ENCODE peak calls at places on chromosomes 6 and 20, in five cellular contexts. E, L, T, S and G are unnamed samples.

GRCh38 chr20:42775037-42775436 is 414.7 kb downstream of the PTPRT start:
- DNase-seq in S (no peak), T (no peak), L (no peak), E (no peak), G (no peak)

GRCh38 chr20:58471161-58471834 is 43.9 kb downstream of the APCDD1L start:
- DNase-seq in L (no peak), S (peak), E (peak), T (no peak), G (no peak)

GRCh38 chr20:19658137-19658536 is 99.9 kb upstream of the RIN2 start:
- DNase-seq in E (peak), L (no peak), S (no peak), T (no peak), G (no peak)

GRCh38 chr6:91710356-91710755 is 1123.5 kb upstream of the MAP3K7 start:
- DNase-seq in E (no peak), L (no peak), T (no peak), S (no peak), G (no peak)

GRCh38 chr6:47080083-47080596 is 38.0 kb upstream of the ADGRF1 start:
- DNase-seq in T (no peak), S (no peak), L (no peak), E (no peak), G (no peak)

GRCh38 chr20:24786646-24787045 is 162.4 kb upstream of the CST7 start:
- DNase-seq in T (no peak), L (no peak), S (no peak), E (no peak), G (no peak)

GRCh38 chr6:23003671-23004598 is 434.6 kb downstream of the HDGFL1 start:
- DNase-seq in E (no peak), T (no peak), L (no peak), S (peak), G (no peak)

GRCh38 chr6:124633655-124634054 is 328.6 kb upstream of the RNF217 start:
- DNase-seq in S (no peak), T (no peak), E (no peak), L (no peak), G (no peak)

GRCh38 chr20:47701612-47702011 is 83.7 kb downstream of the SULF2 start:
- DNase-seq in T (no peak), E (no peak), L (no peak), S (no peak), G (no peak)

GRCh38 chr6:149863596-149863845 is 638 bp downstream of the LRP11 start:
- DNase-seq in E (no peak), T (no peak), L (no peak), S (no peak), G (no peak)

GRCh38 chr6:71199796-71200195 is 88.8 kb upstream of the OGFRL1 start:
- DNase-seq in S (no peak), L (no peak), T (no peak), E (no peak), G (no peak)

GRCh38 chr6:16562498-16562897 is 198.8 kb downstream of the ATXN1 start:
- DNase-seq in L (no peak), E (no peak), T (no peak), S (peak), G (no peak)

GRCh38 chr6:150373260-150373701 is 4.5 kb downstream of the IYD start:
- DNase-seq in L (no peak), T (no peak), E (no peak), S (no peak), G (no peak)

GRCh38 chr6:97198181-97198580 is 84.8 kb downstream of the MMS22L start:
- DNase-seq in L (no peak), E (no peak), T (no peak), S (peak), G (no peak)

GRCh38 chr20:25247100-25247665 is 702 bp upstream of the PYGB start:
- DNase-seq in S (peak), L (peak), T (no peak), E (peak), G (no peak)

GRCh38 chr6:112881027-112881426 is 533.9 kb downstream of the RFPL4B start:
- DNase-seq in L (no peak), E (no peak), S (peak), T (no peak), G (no peak)

GRCh38 chr20:8812818-8813217 is 256.1 kb upstream of the PLCB4 start:
- DNase-seq in L (no peak), T (no peak), S (no peak), E (no peak), G (no peak)

GRCh38 chr6:17220511-17220910 is 60.6 kb upstream of the RBM24 start:
- DNase-seq in T (no peak), E (no peak), S (no peak), L (no peak), G (no peak)

GRCh38 chr20:38782275-38782674 is 23.2 kb upstream of the PPP1R16B start:
- DNase-seq in S (no peak), L (no peak), T (no peak), E (no peak), G (no peak)

GRCh38 chr6:111469543-111469942 is 13.5 kb downstream of the REV3L start:
- DNase-seq in S (no peak), T (no peak), L (no peak), E (no peak), G (no peak)

GRCh38 chr6:48280035-48280434 is 169.0 kb upstream of the PTCHD4 start:
- DNase-seq in E (no peak), S (no peak), T (no peak), L (no peak), G (no peak)

GRCh38 chr6:57123111-57123510 is 33.1 kb downstream of the ZNF451 start:
- DNase-seq in L (no peak), E (no peak), T (no peak), S (no peak), G (no peak)

GRCh38 chr20:20561841-20562240 is 150.6 kb downstream of the RALGAPA2 start:
- DNase-seq in E (no peak), S (no peak), L (no peak), T (no peak), G (no peak)

GRCh38 chr20:5656136-5656535 is 94.1 kb upstream of the SHLD1 start:
- DNase-seq in S (no peak), L (no peak), T (no peak), E (no peak), G (no peak)

GRCh38 chr20:58718121-58718563 is 25.5 kb downstream of the NPEPL1 start:
- DNase-seq in E (no peak), L (peak), T (no peak), S (no peak), G (no peak)

GRCh38 chr20:60001027-60001567 is 42.9 kb downstream of the CDH26 start:
- DNase-seq in L (no peak), S (peak), E (peak), T (no peak), G (no peak)

GRCh38 chr6:165588515-165588914 is 74.5 kb downstream of the PDE10A start:
- DNase-seq in L (no peak), S (no peak), T (no peak), E (no peak), G (no peak)

GRCh38 chr20:33570743-33571142 is 80.8 kb downstream of the CBFA2T2 start:
- DNase-seq in L (no peak), T (no peak), E (no peak), S (no peak), G (no peak)

GRCh38 chr6:56096946-56097345 is 150.4 kb downstream of the COL21A1 start:
- DNase-seq in L (no peak), S (no peak), T (no peak), E (no peak), G (no peak)

GRCh38 chr20:23325107-23325506 is 25.5 kb upstream of the NXT1 start:
- DNase-seq in E (no peak), S (no peak), T (no peak), L (no peak), G (no peak)

GRCh38 chr6:7726416-7727149 is 684 bp downstream of the BMP6 start:
- DNase-seq in L (peak), E (no peak), T (no peak), S (no peak), G (no peak)

GRCh38 chr20:62876441-62876825 is 14.8 kb upstream of the TCFL5 start:
- DNase-seq in L (no peak), T (no peak), E (no peak), S (no peak), G (no peak)

GRCh38 chr20:59403962-59404314 is 103.5 kb downstream of the EDN3 start:
- DNase-seq in S (no peak), L (no peak), E (no peak), T (no peak), G (no peak)

GRCh38 chr6:158211273-158212055 is 43.3 kb downstream of the GTF2H5 start:
- DNase-seq in L (no peak), S (peak), E (no peak), T (no peak), G (no peak)

GRCh38 chr20:63734946-63735858 is 1.3 kb upstream of the LIME1 start:
- DNase-seq in E (no peak), T (no peak), S (no peak), L (no peak), G (no peak)

GRCh38 chr6:7165002-7165735 is 57.4 kb downstream of the RREB1 start:
- DNase-seq in L (no peak), S (peak), E (peak), T (no peak), G (no peak)

GRCh38 chr20:49543071-49543857 is 24.7 kb downstream of the PTGIS start:
- DNase-seq in L (no peak), T (no peak), E (no peak), S (no peak), G (no peak)

GRCh38 chr20:49544535-49544934 is 23.4 kb downstream of the PTGIS start:
- DNase-seq in T (no peak), S (no peak), L (no peak), E (no peak), G (no peak)

GRCh38 chr20:49548371-49548947 is 19.5 kb downstream of the PTGIS start:
- DNase-seq in E (no peak), S (no peak), L (no peak), T (no peak), G (no peak)

GRCh38 chr20:49543858-49544437 is 24.0 kb downstream of the PTGIS start:
- DNase-seq in E (no peak), S (no peak), T (no peak), L (no peak), G (no peak)

DNA sequence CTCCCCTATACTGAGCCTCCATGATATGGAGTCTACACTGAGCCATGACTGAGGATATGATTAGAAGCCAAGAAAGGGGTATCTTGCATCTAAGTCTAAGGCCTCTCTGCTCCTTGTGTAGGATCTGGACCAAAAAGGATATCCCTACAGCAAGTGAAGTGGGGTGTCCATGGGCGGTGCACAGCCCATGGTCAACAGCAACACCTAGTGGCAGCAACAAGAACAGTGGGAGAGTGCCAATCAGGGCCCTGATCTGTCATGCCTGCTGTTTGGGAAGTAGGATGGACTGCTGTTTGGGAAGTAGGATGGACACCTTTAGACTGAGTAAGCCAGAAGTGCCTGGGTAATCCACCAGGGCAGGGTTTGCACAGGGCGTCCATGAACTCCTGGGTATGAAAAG is 22.4 kb downstream of the PTGIS start:
- DNase-seq in L (no peak), S (no peak), T (no peak), E (no peak), G (no peak)
- TF ChIP-seq CTCF in L (no peak), S (no peak), T (no peak), E (no peak), G (no peak)

GRCh38 chr6:148829415-148830101 is 82.7 kb downstream of the UST start:
- DNase-seq in T (no peak), S (peak), L (no peak), E (no peak), G (no peak)
- H3K4me3 ChIP-seq in T (no peak), S (no peak), L (no peak), E (no peak), G (no peak)

DNA sequence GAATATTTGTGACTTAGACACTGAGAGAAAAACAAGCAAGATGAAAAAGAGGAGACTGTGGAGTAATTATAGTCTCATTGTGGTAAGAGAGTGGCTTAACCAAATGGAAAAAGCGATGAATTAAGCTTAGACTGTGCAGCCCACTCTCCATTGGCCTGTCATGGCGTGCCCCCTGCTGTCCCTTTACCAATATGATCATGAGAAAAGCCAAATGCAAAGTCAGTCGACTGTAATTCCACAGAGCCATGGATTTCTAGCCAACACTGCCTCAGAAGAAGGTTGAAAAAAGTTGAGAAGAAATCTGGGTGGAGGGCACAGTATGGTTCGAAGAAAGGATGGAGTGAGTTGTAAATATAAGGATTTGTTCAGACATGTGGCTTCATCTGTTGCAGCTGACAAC is 251.3 kb downstream of the DOK5 start:
- DNase-seq in S (no peak), T (no peak), E (peak), L (no peak), G (no peak)
- TF ChIP-seq CTCF in S (no peak), T (no peak), E (no peak), L (no peak), G (peak)

GRCh38 chr6:148747145-148747492 is 289 bp downstream of the UST start:
- DNase-seq in E (peak), S (peak), L (peak), T (peak), G (no peak)
- H3K4me3 ChIP-seq in E (peak), S (peak), L (peak), T (peak), G (peak)

GRCh38 chr20:34753706-34754461 is 49.7 kb downstream of the TP53INP2 start:
- DNase-seq in E (no peak), S (peak), T (no peak), L (no peak), G (no peak)
- TF ChIP-seq CTCF in E (no peak), S (no peak), T (no peak), L (no peak), G (no peak)

GRCh38 chr6:159878341-159878740 is 12.4 kb upstream of the MAS1 start:
- DNase-seq in S (no peak), E (no peak), L (no peak), T (no peak), G (no peak)

GRCh38 chr6:159875194-159875593 is 15.6 kb upstream of the MAS1 start:
- DNase-seq in S (no peak), E (no peak), L (no peak), T (no peak), G (no peak)

GRCh38 chr6:159880412-159880811 is 10.4 kb upstream of the MAS1 start:
- DNase-seq in S (no peak), L (no peak), T (no peak), E (no peak), G (no peak)

GRCh38 chr6:159877256-159877808 is 13.5 kb upstream of the MAS1 start:
- DNase-seq in S (no peak), L (no peak), E (no peak), T (no peak), G (no peak)

DNA sequence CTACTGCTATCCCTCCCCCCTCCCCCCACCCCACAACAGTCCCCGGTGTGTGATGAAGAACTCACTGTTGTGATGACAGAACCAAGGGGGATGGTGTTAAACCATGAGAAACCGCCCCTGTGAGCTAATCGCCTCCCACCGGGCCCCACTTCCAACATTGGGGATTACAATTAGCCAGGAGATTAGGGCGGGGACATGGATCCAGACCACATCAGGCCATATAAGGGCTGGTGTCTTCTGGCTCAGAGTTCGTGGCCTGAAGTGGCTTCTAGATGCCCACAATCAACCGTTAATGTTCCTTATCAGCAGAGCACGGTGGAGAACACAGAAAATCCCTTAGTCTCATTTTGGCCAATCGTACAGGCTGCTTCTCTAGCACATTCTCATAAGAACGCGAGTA is 11.0 kb upstream of the MAS1 start:
- DNase-seq in E (no peak), T (no peak), L (no peak), S (no peak), G (no peak)
- H3K4me3 ChIP-seq in E (no peak), T (no peak), L (no peak), S (no peak), G (no peak)

GRCh38 chr6:42498473-42499128 is 46.9 kb upstream of the TRERF1 start:
- DNase-seq in E (peak), T (no peak), L (no peak), S (no peak), G (no peak)
- TF ChIP-seq CTCF in E (no peak), T (no peak), L (no peak), S (no peak), G (no peak)

GRCh38 chr6:98848539-98849210 is 14.3 kb downstream of the POU3F2 start:
- DNase-seq in E (no peak), T (no peak), L (no peak), S (no peak), G (no peak)
- H3K4me3 ChIP-seq in E (no peak), T (no peak), L (no peak), S (no peak), G (no peak)

GRCh38 chr6:62035952-62036351 is 250.1 kb downstream of the KHDRBS2 start:
- DNase-seq in T (no peak), L (no peak), E (no peak), S (no peak), G (peak)
- TF ChIP-seq CTCF in T (no peak), L (no peak), E (no peak), S (no peak), G (peak)